ENCODE peak calls at places on chromosomes 5 and 9, in five cellular contexts. A, W, P, I and V are unnamed samples.
A peak's percentile ranks its signal among the peaks of the same experiment; 100 is the strongest.

GRCh38 chr9:115847245-115847644 is 306.3 kb upstream of the PAPPA start:
- DNase-seq in I (no peak), W (no peak), P (no peak), A (no peak), V (no peak)

GRCh38 chr9:97857603-97858392 is 4.8 kb downstream of the FOXE1 start:
- DNase-seq in P (no peak), A (no peak), W (no peak), I (no peak), V (no peak)

GRCh38 chr9:133135193-133135745 is 14.2 kb upstream of the RALGDS start:
- DNase-seq in P (no peak), W (peak; percentile 54), I (no peak), A (no peak), V (peak; percentile 73)

GRCh38 chr5:43547532-43547931 is 9.3 kb downstream of the PAIP1 start:
- DNase-seq in P (no peak), A (no peak), I (no peak), W (no peak), V (no peak)

GRCh38 chr5:15425802-15426201 is 74.2 kb upstream of the FBXL7 start:
- DNase-seq in P (no peak), A (no peak), I (no peak), W (no peak), V (no peak)

GRCh38 chr9:99050292-99050911 is 54.5 kb upstream of the TGFBR1 start:
- DNase-seq in W (no peak), A (no peak), I (no peak), P (no peak), V (peak; percentile 81)

GRCh38 chr9:112056986-112057385 is 118.1 kb downstream of the SUSD1 start:
- DNase-seq in A (no peak), I (no peak), P (no peak), W (no peak), V (no peak)

GRCh38 chr5:82512025-82512424 is 233.9 kb upstream of the RPS23 start:
- DNase-seq in W (no peak), A (no peak), P (no peak), I (no peak), V (no peak)

GRCh38 chr5:32343058-32343672 is 30.4 kb upstream of the MTMR12 start:
- DNase-seq in P (no peak), W (no peak), I (no peak), A (no peak), V (no peak)

GRCh38 chr5:54738118-54738972 is 220.8 kb downstream of the SNX18 start:
- DNase-seq in A (no peak), I (no peak), W (no peak), P (no peak), V (no peak)